ENCODE peak calls at places on chromosomes 3 and 15, in ten cellular contexts. E, Q, N, R, S, L, X, U, H and D are unnamed samples.

GRCh38 chr15:32881528-32881927 is 163.7 kb downstream of the GREM1 start:
- DNase-seq in E (no peak), Q (no peak), N (no peak), R (no peak), S (peak), L (no peak), X (no peak), U (no peak), H (no peak), D (no peak)

GRCh38 chr3:194079702-194080172 is 56.2 kb upstream of the HES1 start:
- DNase-seq in E (no peak), Q (no peak), N (no peak), R (no peak), S (no peak), L (no peak), X (no peak), U (no peak), H (no peak), D (no peak)

GRCh38 chr3:170491901-170492300 is 73.2 kb downstream of the CLDN11 start:
- DNase-seq in E (no peak), Q (no peak), N (no peak), R (no peak), S (no peak), L (no peak), X (no peak), U (no peak), H (no peak), D (no peak)

GRCh38 chr3:111534701-111535100 is 7.3 kb upstream of the CD96 start:
- DNase-seq in E (peak), Q (peak), N (peak), R (no peak), S (no peak), L (no peak), X (no peak), U (no peak), H (peak), D (no peak)

GRCh38 chr3:59469948-59470723 is 420.3 kb upstream of the CFAP20DC start:
- DNase-seq in E (no peak), Q (no peak), N (peak), R (no peak), S (no peak), L (no peak), X (no peak), U (no peak), H (peak), D (no peak)

GRCh38 chr3:42855219-42855546 is 20.5 kb downstream of the CYP8B1 start:
- DNase-seq in E (no peak), Q (no peak), N (no peak), R (no peak), S (no peak), L (no peak), X (no peak), U (no peak), H (no peak), D (no peak)

GRCh38 chr15:33084661-33085060 is 109.9 kb downstream of the FMN1 start:
- DNase-seq in E (no peak), Q (no peak), N (no peak), R (no peak), S (no peak), L (no peak), X (no peak), U (no peak), H (no peak), D (no peak)

GRCh38 chr3:44596631-44597030 is 11.9 kb downstream of the ZNF660 start:
- DNase-seq in E (peak), Q (no peak), N (no peak), R (no peak), S (no peak), L (no peak), X (no peak), U (no peak), H (no peak), D (no peak)

GRCh38 chr3:119628390-119628789 is 30.7 kb downstream of the PLA1A start:
- DNase-seq in E (no peak), Q (no peak), N (no peak), R (no peak), S (no peak), L (no peak), X (no peak), U (no peak), H (no peak), D (no peak)

GRCh38 chr3:159783780-159784747 is 204.6 kb upstream of the IL12A start:
- DNase-seq in E (no peak), Q (no peak), N (no peak), R (no peak), S (no peak), L (no peak), X (no peak), U (no peak), H (no peak), D (no peak)

GRCh38 chr3:50150404-50150750 is 4.7 kb upstream of the SEMA3F start:
- DNase-seq in E (no peak), Q (no peak), N (no peak), R (no peak), S (no peak), L (no peak), X (no peak), U (no peak), H (no peak), D (no peak)

GRCh38 chr3:151733613-151734012 is at the start of gene AADACL2:
- DNase-seq in E (no peak), Q (no peak), N (peak), R (no peak), S (no peak), L (no peak), X (no peak), U (no peak), H (no peak), D (no peak)

GRCh38 chr3:135159848-135160247 is 364.8 kb downstream of the EPHB1 start:
- DNase-seq in E (no peak), Q (no peak), N (no peak), R (no peak), S (no peak), L (no peak), X (no peak), U (no peak), H (no peak), D (no peak)

GRCh38 chr3:45414823-45415222 is 26.4 kb downstream of the LARS2 start:
- DNase-seq in E (no peak), Q (peak), N (no peak), R (no peak), S (no peak), L (no peak), X (no peak), U (no peak), H (no peak), D (no peak)

GRCh38 chr3:188156051-188156450 is 2.1 kb downstream of the LPP start:
- DNase-seq in E (no peak), Q (no peak), N (no peak), R (no peak), S (no peak), L (no peak), X (no peak), U (no peak), H (no peak), D (no peak)

GRCh38 chr15:77118787-77119410 is 48.0 kb upstream of the TSPAN3 start:
- DNase-seq in E (peak), Q (peak), N (peak), R (no peak), S (peak), L (no peak), X (no peak), U (no peak), H (peak), D (no peak)

GRCh38 chr15:56821721-56822425 is 88.6 kb upstream of the ZNF280D start:
- DNase-seq in E (peak), Q (peak), N (peak), R (peak), S (peak), L (peak), X (peak), U (peak), H (peak), D (no peak)

GRCh38 chr3:84601303-84601702 is 357.5 kb upstream of the CADM2 start:
- DNase-seq in E (no peak), Q (no peak), N (no peak), R (no peak), S (peak), L (no peak), X (no peak), U (no peak), H (peak), D (no peak)

GRCh38 chr3:161310649-161311423 is 60.5 kb downstream of the SPTSSB start:
- DNase-seq in E (no peak), Q (no peak), N (no peak), R (no peak), S (no peak), L (no peak), X (no peak), U (no peak), H (no peak), D (no peak)

GRCh38 chr15:64825081-64825430 is 391 bp downstream of the PIF1 start:
- DNase-seq in E (no peak), Q (peak), N (no peak), R (no peak), S (no peak), L (no peak), X (no peak), U (no peak), H (no peak), D (no peak)

GRCh38 chr3:16686679-16687078 is 81.5 kb upstream of the DAZL start:
- DNase-seq in E (no peak), Q (no peak), N (no peak), R (no peak), S (peak), L (no peak), X (no peak), U (no peak), H (no peak), D (no peak)

GRCh38 chr3:14481646-14482036 is 58.5 kb downstream of the GRIP2 start:
- DNase-seq in E (no peak), Q (no peak), N (no peak), R (no peak), S (no peak), L (no peak), X (no peak), U (no peak), H (no peak), D (no peak)

GRCh38 chr3:140022061-140022781 is 87.2 kb downstream of the CLSTN2 start:
- DNase-seq in E (no peak), Q (no peak), N (no peak), R (no peak), S (no peak), L (no peak), X (no peak), U (peak), H (no peak), D (no peak)
- TF ChIP-seq CTCF in E (no peak), Q (no peak), N (no peak), R (no peak), S (no peak), L (no peak), X (no peak), U (peak), H (no peak), D (no peak)

GRCh38 chr3:21216598-21216997 is 534.4 kb downstream of the ZNF385D start:
- DNase-seq in E (peak), Q (peak), N (peak), R (no peak), S (peak), L (no peak), X (no peak), U (no peak), H (peak), D (no peak)
- TF ChIP-seq CTCF in E (peak), Q (no peak), N (peak), R (no peak), S (peak), L (no peak), X (peak), U (peak), H (peak), D (no peak)

DNA sequence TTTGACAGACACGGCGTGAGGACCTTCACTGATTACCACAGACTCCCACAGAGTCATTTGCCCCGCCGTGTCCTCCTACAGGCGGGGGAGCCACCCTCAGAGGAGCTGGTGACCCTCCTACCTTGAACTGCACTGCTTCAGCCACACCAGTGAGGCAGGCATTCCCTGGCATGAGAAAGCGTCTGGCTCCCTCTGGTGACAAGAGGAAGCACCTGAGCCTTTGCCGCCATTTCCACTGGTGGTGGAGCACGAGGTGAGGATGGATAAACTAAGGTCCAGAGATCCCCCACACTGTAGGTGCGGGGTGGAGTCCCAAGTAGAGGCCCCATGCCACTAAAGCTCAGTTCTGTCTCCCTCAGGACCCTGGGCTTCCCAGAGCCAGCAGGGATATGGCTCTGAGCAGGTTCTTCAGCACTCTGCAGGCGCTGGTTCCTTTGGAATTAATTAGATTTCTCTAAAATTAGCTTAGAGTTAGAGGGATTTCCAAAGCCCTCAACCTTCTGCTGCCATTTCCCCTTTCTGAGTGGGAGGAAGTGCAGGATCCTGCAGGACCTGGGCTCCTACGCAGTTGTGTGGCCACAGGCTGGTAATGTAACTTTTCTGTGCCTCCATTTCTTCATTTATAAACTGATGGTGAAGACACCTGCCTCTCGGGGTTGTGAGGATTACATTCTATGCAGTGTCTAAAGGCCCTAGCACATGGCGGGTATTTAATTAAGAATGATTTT is 224.0 kb downstream of the SLCO3A1 start:
- DNase-seq in E (no peak), Q (peak), N (peak), R (peak), S (peak), L (peak), X (peak), U (peak), H (peak), D (peak)
- TF ChIP-seq CTCF in E (peak), Q (peak), N (peak), R (peak), S (peak), L (peak), X (peak), U (peak), H (peak), D (peak)

GRCh38 chr3:33884204-33884561 is 85.8 kb downstream of the PDCD6IP start:
- DNase-seq in E (peak), Q (no peak), N (peak), R (no peak), S (peak), L (no peak), X (no peak), U (peak), H (peak), D (no peak)
- TF ChIP-seq CTCF in E (peak), Q (no peak), N (peak), R (no peak), S (no peak), L (no peak), X (no peak), U (peak), H (peak), D (no peak)

DNA sequence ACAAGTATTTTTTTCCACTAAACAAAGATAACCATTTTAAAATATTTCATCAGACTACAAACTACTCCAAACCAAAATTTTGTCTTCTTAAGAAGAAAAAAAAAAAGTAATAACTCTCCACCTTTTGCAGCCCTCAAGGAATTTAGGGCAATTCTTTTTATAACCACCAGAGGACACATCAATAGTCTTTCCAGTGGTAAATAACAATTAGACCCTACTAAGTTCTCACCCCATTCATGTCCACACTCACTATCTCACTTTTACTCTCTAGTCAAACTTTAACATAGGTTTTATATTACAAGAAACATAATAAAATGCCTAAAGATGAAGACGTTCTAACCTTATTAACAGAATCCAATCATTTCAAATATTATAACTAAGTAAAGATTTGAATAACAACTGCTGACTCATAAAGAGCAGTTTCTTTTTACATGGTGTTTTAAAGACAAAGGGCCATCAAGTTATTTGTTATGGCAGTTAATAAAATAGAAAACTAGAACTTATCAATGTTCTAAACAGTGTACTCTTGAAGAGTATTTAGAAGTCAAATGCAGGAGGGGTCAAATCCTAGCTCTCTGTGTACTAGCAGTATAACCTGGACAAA is 33.0 kb downstream of the CCDC39 start:
- DNase-seq in E (no peak), Q (no peak), N (peak), R (no peak), S (peak), L (no peak), X (no peak), U (no peak), H (peak), D (no peak)
- TF ChIP-seq CTCF in E (no peak), Q (no peak), N (peak), R (peak), S (peak), L (peak), X (peak), U (no peak), H (peak), D (no peak)

GRCh38 chr3:62493116-62493801 is 119.9 kb upstream of the FEZF2 start:
- DNase-seq in E (no peak), Q (peak), N (peak), R (no peak), S (peak), L (no peak), X (no peak), U (no peak), H (no peak), D (no peak)
- TF ChIP-seq CTCF in E (peak), Q (peak), N (peak), R (peak), S (peak), L (no peak), X (peak), U (no peak), H (peak), D (no peak)

GRCh38 chr3:154758109-154758868 is 321.8 kb upstream of the MME start:
- DNase-seq in E (peak), Q (peak), N (peak), R (no peak), S (peak), L (no peak), X (no peak), U (no peak), H (peak), D (no peak)
- TF ChIP-seq CTCF in E (peak), Q (no peak), N (peak), R (peak), S (peak), L (peak), X (peak), U (peak), H (peak), D (no peak)